ENCODE peak calls at places on chromosomes 6 and 20, in four cellular contexts. U, P, K and D are unnamed samples.

GRCh38 chr6:131789219-131789618 is 18.6 kb upstream of the ENPP1 start:
- DNase-seq in U (no peak), P (no peak), K (no peak), D (no peak)

GRCh38 chr20:60361761-60362410 is 403.7 kb downstream of the CDH26 start:
- DNase-seq in U (no peak), P (no peak), K (no peak), D (no peak)

GRCh38 chr6:111357680-111358079 is 125.3 kb downstream of the REV3L start:
- DNase-seq in U (no peak), P (no peak), K (peak), D (no peak)

GRCh38 chr6:137579612-137580011 is 85.4 kb upstream of the OLIG3 start:
- DNase-seq in U (no peak), P (no peak), K (no peak), D (no peak)

GRCh38 chr6:157667211-157668033 is 155.6 kb upstream of the SNX9 start:
- DNase-seq in U (peak), P (no peak), K (peak), D (no peak)

GRCh38 chr20:22680031-22680740 is 95.8 kb upstream of the FOXA2 start:
- DNase-seq in U (no peak), P (no peak), K (no peak), D (no peak)

GRCh38 chr6:31665501-31666336 is at the start of gene CSNK2B:
- DNase-seq in U (peak), P (peak), K (peak), D (peak)

GRCh38 chr6:98769546-98769945 is 64.8 kb upstream of the POU3F2 start:
- DNase-seq in U (no peak), P (no peak), K (peak), D (no peak)

GRCh38 chr6:91539451-91539850 is 952.6 kb upstream of the MAP3K7 start:
- DNase-seq in U (no peak), P (no peak), K (no peak), D (no peak)

GRCh38 chr20:56808732-56809131 is 179.6 kb downstream of the TFAP2C start:
- DNase-seq in U (peak), P (no peak), K (no peak), D (peak)

GRCh38 chr6:146950351-146950835 is 253.8 kb upstream of the STXBP5 start:
- DNase-seq in U (no peak), P (no peak), K (peak), D (no peak)

GRCh38 chr20:34037121-34037520 is 43.4 kb downstream of the RALY start:
- DNase-seq in U (no peak), P (no peak), K (peak), D (no peak)

GRCh38 chr6:154408906-154409500 is 52.4 kb upstream of the IPCEF1 start:
- DNase-seq in U (no peak), P (no peak), K (peak), D (no peak)

GRCh38 chr6:75691012-75691411 is 58.0 kb upstream of the MYO6 start:
- DNase-seq in U (no peak), P (no peak), K (peak), D (no peak)

GRCh38 chr20:45957021-45957941 is 14.7 kb downstream of the ZNF335 start:
- DNase-seq in U (no peak), P (no peak), K (no peak), D (peak)

GRCh38 chr20:35171753-35172433 is at the start of gene PROCR:
- DNase-seq in U (peak), P (peak), K (peak), D (peak)

GRCh38 chr6:154249499-154250298 is 106.9 kb downstream of the IPCEF1 start:
- DNase-seq in U (no peak), P (no peak), K (no peak), D (no peak)

GRCh38 chr6:130794686-130795085 is 32.5 kb upstream of the SMLR1 start:
- DNase-seq in U (no peak), P (no peak), K (peak), D (no peak)

GRCh38 chr20:4150095-4150492 is 134.7 kb upstream of the RNF24 start:
- DNase-seq in U (no peak), P (no peak), K (peak), D (no peak)

GRCh38 chr6:42451146-42451594 is 556 bp downstream of the TRERF1 start:
- DNase-seq in U (no peak), P (no peak), K (no peak), D (no peak)

GRCh38 chr20:24698189-24698588 is 228.8 kb downstream of the SYNDIG1 start:
- DNase-seq in U (no peak), P (no peak), K (no peak), D (peak)

DNA sequence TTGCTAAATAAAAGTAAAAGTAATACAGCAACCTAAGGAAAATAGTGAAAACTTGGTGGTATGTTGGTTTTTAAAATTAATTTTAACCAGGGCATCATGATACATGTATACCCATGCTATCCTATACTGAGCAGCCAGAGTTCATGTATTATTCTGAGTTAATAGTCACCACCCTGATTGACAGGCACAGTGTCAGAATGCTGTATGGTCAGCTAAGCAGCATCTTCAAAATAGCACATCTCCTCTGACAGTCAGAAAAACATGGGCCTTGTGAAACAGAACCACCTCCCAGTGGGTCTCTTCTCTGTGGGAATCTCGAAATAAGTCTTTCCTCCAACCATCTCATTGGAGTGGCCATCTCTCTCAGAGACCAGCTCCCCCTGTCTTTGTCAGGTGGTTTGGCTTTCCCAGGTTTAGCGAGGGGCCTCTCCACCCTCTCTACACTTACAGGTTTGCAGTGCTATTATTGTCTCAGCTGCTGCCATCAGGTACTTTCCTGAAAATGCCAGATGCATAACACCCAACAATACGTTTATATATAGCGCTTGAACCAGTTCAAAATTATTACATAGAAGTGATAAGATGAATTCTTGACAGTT is 47.1 kb upstream of the RNF8 start:
- DNase-seq in U (no peak), P (no peak), K (no peak), D (no peak)
- TF ChIP-seq CTCF in U (no peak), P (no peak), K (peak), D (no peak)

DNA sequence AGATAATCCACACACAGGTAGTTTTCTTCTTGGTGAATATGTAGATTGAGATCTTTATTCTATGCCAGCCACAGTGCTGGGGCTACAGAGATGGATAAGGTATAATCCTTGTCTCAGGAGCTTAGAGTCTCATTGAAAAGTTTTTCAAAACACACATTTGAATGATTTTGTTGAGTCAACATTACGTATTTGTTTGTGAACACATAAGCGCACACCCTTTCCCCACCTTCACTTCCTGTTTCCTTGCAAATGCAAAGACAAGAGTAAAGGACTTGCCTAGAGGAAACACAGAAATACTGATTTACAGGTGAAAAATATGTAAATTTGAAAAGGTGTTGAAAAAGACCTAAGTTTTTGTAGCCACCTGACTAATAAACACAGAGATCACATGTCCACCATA is 27.8 kb downstream of the VAPB start:
- DNase-seq in U (no peak), P (no peak), K (no peak), D (no peak)
- H3K4me3 ChIP-seq in U (no peak), P (no peak), K (no peak), D (no peak)

DNA sequence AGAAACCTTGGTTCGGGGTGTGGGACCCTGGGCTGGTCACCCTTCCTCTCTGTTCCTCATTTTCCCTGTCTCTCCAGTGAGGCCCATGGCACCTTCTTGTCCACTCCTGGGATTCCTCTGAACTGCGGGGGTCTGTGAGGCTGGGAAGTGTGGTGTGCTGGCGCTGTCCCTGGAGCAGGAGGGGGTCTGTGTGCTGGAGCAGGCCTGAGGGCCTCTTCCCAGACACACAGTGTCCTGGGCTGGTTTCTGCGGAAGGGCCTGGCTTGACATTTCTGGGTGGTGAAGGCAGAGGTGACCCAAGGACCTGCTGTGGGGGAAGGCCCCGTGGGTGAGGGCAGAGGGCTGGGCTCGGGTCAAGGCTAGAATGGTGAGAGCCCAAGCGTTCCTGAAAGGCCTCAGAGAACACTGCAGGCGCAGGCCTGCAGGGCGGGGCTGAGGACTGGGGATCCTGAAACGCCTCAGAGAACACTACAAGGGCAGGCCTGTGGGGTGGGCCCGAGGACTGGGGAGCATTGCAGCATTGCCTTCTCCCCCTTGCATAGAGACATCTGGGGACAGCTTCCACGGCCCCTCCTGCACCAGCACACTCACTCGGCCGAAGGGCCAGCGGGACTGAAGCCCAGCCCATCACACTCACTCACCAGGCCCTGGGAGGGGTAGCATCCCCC is 10.6 kb upstream of the BAK1 start:
- DNase-seq in U (no peak), P (peak), K (no peak), D (no peak)
- TF ChIP-seq CTCF in U (no peak), P (no peak), K (no peak), D (no peak)

DNA sequence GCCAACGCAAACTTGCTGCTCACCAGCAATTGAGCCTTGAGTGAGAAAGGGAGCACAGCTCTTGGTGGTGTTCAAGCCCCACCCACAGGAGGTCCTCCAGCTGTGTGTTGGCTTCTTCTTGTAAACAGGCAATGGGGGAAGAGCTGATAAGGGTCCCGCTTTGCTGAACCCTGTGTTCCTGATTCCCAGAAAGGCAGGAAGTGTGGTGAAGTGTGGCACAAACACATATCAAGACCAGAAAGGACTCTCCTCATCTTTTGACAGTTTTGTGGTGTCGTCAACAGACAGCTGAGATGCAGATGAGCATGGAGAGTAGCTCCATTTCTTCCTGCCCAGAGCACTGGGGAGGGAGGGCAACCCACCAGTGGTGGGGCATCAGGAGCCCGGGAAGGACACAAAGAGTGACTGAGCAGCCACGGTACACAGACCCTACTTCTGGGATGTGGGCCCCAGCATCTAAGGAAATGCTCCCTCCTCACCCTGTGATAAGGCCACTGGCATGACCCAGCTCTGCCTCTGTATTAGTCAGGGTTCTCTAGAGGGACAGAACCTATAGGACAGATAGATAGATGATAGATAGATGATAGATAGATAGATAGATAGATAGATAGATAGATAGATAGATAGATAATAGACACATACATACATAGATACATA is 188.9 kb upstream of the TAB2 start:
- DNase-seq in U (no peak), P (no peak), K (peak), D (no peak)
- H3K4me3 ChIP-seq in U (no peak), P (no peak), K (no peak), D (no peak)

GRCh38 chr6:158706369-158706982 is 56.6 kb downstream of the SYTL3 start:
- DNase-seq in U (no peak), P (no peak), K (peak), D (no peak)

GRCh38 chr6:158707826-158708225 is 58.0 kb downstream of the SYTL3 start:
- DNase-seq in U (peak), P (peak), K (peak), D (no peak)

GRCh38 chr6:158707120-158707519 is 57.3 kb downstream of the SYTL3 start:
- DNase-seq in U (no peak), P (peak), K (peak), D (no peak)

GRCh38 chr6:158709809-158710208 is 60.0 kb downstream of the SYTL3 start:
- DNase-seq in U (no peak), P (no peak), K (no peak), D (no peak)

GRCh38 chr6:158708239-158708638 is 58.4 kb downstream of the SYTL3 start:
- DNase-seq in U (no peak), P (no peak), K (peak), D (no peak)
- TF ChIP-seq CTCF in U (no peak), P (no peak), K (peak), D (no peak)

GRCh38 chr6:149153637-149154036 is 163.9 kb upstream of the TAB2 start:
- DNase-seq in U (no peak), P (no peak), K (no peak), D (no peak)
- H3K4me3 ChIP-seq in U (no peak), P (no peak), K (no peak), D (no peak)

GRCh38 chr20:42949865-42950264 is 239.8 kb downstream of the PTPRT start:
- DNase-seq in U (no peak), P (no peak), K (no peak), D (no peak)
- TF ChIP-seq CTCF in U (no peak), P (no peak), K (no peak), D (peak)